ENCODE peak calls at places on chromosomes 13 and 19, in six cellular contexts. H, S, U, J, A and N are unnamed samples.

GRCh38 chr13:71522976-71523517 is 344.0 kb downstream of the DACH1 start:
- DNase-seq in J (no peak), S (no peak), U (no peak), A (no peak), H (no peak), N (no peak)

GRCh38 chr19:52196256-52196967 is 6.6 kb downstream of the PPP2R1A start:
- DNase-seq in J (no peak), H (no peak), A (no peak), S (no peak), U (no peak), N (no peak)

GRCh38 chr19:9116547-9116946 is 984 bp upstream of the OR7G1 start:
- DNase-seq in S (no peak), H (no peak), J (no peak), A (no peak), U (peak; percentile 16), N (no peak)

GRCh38 chr19:56350416-56351045 is 35.9 kb upstream of the ZSCAN5A start:
- DNase-seq in S (peak; percentile 55), U (peak; percentile 76), J (peak; percentile 11), H (peak; percentile 52), A (no peak), N (no peak)

GRCh38 chr13:99987180-99988047 is 5.8 kb downstream of the ZIC2 start:
- DNase-seq in S (peak; percentile 32), U (no peak), H (peak; percentile 79), A (no peak), J (no peak), N (no peak)

GRCh38 chr13:74191036-74191809 is 57.0 kb upstream of the KLF12 start:
- DNase-seq in J (no peak), H (no peak), A (no peak), S (no peak), U (no peak), N (no peak)

GRCh38 chr19:2495651-2496316 is 19.9 kb downstream of the GADD45B start:
- DNase-seq in S (no peak), H (no peak), A (peak; percentile 8), U (no peak), J (no peak), N (no peak)

GRCh38 chr13:107360010-107360409 is 792.1 kb upstream of the ARGLU1 start:
- DNase-seq in J (no peak), H (no peak), U (no peak), A (no peak), S (no peak), N (no peak)

GRCh38 chr13:26186995-26187394 is 35.1 kb downstream of the RNF6 start:
- DNase-seq in U (no peak), A (no peak), S (peak; percentile 25), H (no peak), J (no peak), N (no peak)

GRCh38 chr19:11483176-11484111 is 2.6 kb upstream of the ELAVL3 start:
- DNase-seq in A (peak; percentile 18), J (no peak), U (no peak), H (no peak), S (peak; percentile 29), N (no peak)

GRCh38 chr13:38398810-38399493 is 49.3 kb downstream of the UFM1 start:
- DNase-seq in S (no peak), J (no peak), H (no peak), U (no peak), A (no peak), N (no peak)

GRCh38 chr13:32894589-32895001 is 121.6 kb upstream of the KL start:
- DNase-seq in H (no peak), J (no peak), S (no peak), A (no peak), U (no peak), N (no peak)

GRCh38 chr19:41998246-41999020 is 4.4 kb upstream of the ATP1A3 start:
- DNase-seq in J (no peak), U (peak; percentile 74), A (peak; percentile 63), H (peak; percentile 91), S (peak; percentile 89), N (peak; percentile 66)

DNA sequence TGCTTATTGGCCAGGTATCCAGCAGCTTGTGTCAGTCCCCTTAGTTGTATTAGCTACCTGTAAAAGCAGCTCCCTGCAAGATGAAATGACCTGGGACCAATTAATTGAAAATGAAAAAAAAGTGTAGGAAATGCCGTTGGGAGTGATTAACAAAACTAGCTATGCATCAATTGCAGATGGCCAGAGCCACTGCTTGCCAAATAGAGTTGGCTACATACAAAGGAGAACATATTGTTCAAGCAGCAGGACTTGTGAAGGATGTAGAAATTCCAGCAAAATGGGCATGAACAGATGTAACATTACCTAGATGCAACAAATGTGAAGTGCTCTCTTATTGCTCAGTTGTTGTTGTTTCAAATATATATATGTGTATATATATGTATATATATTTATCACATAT is 300.5 kb downstream of the PCDH17 start:
- DNase-seq in S (no peak), A (no peak), U (no peak), H (no peak), J (no peak), N (no peak)
- TF ChIP-seq TAF1 in S (no peak), A (no peak), U (no peak), H (no peak), J (no peak), N (no peak)

GRCh38 chr13:59356607-59357006 is 807.1 kb downstream of the DIAPH3 start:
- DNase-seq in H (no peak), S (no peak), J (no peak), A (no peak), U (peak; percentile 18), N (no peak)
- TF ChIP-seq POLR2AphosphoS5 in H (no peak), S (no peak), J (no peak), A (no peak), U (no peak), N (no peak)

GRCh38 chr13:113098163-113098732 is 7.3 kb upstream of the F7 start:
- DNase-seq in A (no peak), J (no peak), S (no peak), U (no peak), H (no peak), N (no peak)
- TF ChIP-seq TAF1 in A (no peak), J (no peak), S (no peak), U (no peak), H (no peak), N (no peak)

DNA sequence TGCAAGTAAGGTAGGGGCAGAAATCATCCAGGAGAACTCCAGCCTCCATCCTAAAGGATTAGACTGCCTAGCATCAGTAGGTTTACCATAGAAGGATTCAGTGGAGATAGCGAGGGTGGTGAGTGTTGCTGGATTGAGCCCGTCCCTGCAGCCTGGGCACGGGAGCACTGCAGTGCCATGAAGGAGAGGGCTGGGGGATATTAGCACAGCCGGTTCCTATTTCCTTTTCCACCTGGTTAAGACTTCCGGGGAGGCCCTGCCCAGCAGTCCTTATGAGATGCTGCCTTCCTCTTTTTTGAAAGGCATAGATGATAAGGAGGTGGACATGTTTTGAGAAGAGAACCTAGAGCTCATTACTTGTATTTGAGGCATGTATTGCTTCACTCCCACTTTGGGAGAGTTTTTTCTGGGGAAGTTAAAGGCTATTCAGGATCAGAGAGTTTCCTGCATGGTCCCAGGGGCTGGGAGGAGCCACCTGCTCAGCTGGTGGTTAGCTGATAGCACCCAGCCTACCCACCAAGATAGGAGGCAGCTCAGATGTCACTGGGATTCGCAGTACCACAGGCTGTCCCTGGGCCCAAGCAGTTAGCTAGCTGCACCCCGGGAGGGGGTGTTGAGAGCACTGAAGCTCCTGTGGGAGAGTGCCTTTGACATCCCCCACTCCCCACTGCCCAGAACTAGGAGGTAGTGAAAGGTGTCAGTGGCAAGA is 17.2 kb downstream of the ACTN4 start:
- DNase-seq in H (no peak), S (no peak), J (no peak), U (peak; percentile 81), A (no peak), N (no peak)
- TF ChIP-seq POLR2AphosphoS5 in H (no peak), S (no peak), J (no peak), U (no peak), A (no peak), N (no peak)

GRCh38 chr19:32337176-32337808 is 8.1 kb upstream of the ZNF507 start:
- DNase-seq in H (no peak), A (no peak), U (no peak), J (no peak), S (no peak), N (no peak)
- TF ChIP-seq TAF1 in H (no peak), A (no peak), U (no peak), J (no peak), S (no peak), N (no peak)

GRCh38 chr19:1276620-1277007 is 1.3 kb downstream of the FAM174C start:
- DNase-seq in H (no peak), U (no peak), A (no peak), S (no peak), J (no peak), N (no peak)

GRCh38 chr19:1277061-1277460 is 1.7 kb downstream of the FAM174C start:
- DNase-seq in H (no peak), J (no peak), A (no peak), S (no peak), U (no peak), N (no peak)

GRCh38 chr19:1274852-1275259 is 474 bp upstream of the FAM174C start:
- DNase-seq in H (peak; percentile 77), S (peak; percentile 56), U (peak; percentile 72), J (no peak), A (no peak), N (no peak)

GRCh38 chr19:1275260-1275975 is at the start of gene FAM174C:
- DNase-seq in A (peak; percentile 99), J (peak; percentile 87), H (peak; percentile 92), S (peak; percentile 97), U (peak; percentile 98), N (peak; percentile 97)

DNA sequence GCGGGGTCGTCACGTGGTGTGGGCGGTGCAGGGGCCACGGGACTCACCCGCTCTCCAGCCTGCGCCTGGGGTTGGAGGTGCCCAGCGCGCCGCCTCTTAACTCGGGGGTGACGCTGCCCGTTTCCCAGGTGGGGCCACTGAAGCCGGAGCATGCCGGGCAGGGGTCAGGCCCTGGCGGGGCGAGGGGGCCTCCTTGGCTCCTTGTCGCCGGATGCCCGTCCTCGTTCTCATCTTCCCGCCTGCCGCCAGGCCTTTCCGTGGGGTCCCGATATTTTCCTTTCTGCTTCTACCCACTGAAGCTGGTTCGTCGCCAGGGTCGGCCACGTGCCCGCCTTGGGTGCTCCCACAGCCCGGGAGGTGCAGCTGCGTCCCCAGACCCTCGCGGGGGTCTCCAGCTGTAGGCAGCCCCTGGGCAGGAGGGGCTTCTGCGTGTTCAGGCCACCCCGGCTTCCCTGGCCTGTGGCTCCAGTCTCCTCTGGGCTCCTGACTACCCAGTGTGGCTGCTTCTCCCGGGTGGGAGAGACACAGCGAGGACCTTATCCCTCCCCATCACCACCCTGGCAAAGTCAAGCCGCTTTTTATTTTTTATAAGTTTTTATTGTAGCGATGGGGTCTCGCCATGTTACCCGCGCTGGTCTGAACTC is 768 bp downstream of the FAM174C start:
- DNase-seq in H (no peak), A (no peak), S (no peak), U (no peak), J (no peak), N (no peak)
- TF ChIP-seq POLR2AphosphoS5 in H (no peak), A (no peak), S (no peak), U (no peak), J (no peak), N (peak; percentile 8)

GRCh38 chr13:108455320-108455719 is 174.1 kb upstream of the MYO16 start:
- DNase-seq in S (no peak), A (no peak), J (no peak), H (no peak), U (no peak), N (no peak)
- TF ChIP-seq TAF1 in S (no peak), A (no peak), J (no peak), H (no peak), U (no peak), N (no peak)